ENCODE peak calls at places on chromosome 3, in eight cellular contexts. One of them, this sample, is unnamed.

GRCh38 chr3:75906555-75907112 is 121.3 kb upstream of the ZNF717 start:
- DNase-seq in neuronal stem cell: peak; percentile 48
- DNase-seq in adrenal gland: no peak
- DNase-seq in HAP-1: peak; percentile 91
- DNase-seq in GM23248: peak; percentile 68
- DNase-seq in effector memory CD4-positive, alpha-beta T cell: no peak
- DNase-seq in OCI-LY7: no peak
- DNase-seq in GM06990: no peak
- DNase-seq in this sample: peak; percentile 25

GRCh38 chr3:71579934-71580318 is 3.6 kb downstream of the FOXP1 start:
- DNase-seq in neuronal stem cell: no peak
- DNase-seq in adrenal gland: no peak
- DNase-seq in HAP-1: peak; percentile 31
- DNase-seq in GM23248: peak; percentile 66
- DNase-seq in effector memory CD4-positive, alpha-beta T cell: no peak
- DNase-seq in OCI-LY7: peak; percentile 68
- DNase-seq in GM06990: no peak
- DNase-seq in this sample: no peak

GRCh38 chr3:35505181-35505580 is 134.1 kb upstream of the ARPP21 start:
- DNase-seq in neuronal stem cell: peak; percentile 75
- DNase-seq in adrenal gland: no peak
- DNase-seq in HAP-1: peak; percentile 61
- DNase-seq in GM23248: no peak
- DNase-seq in effector memory CD4-positive, alpha-beta T cell: no peak
- DNase-seq in OCI-LY7: no peak
- DNase-seq in GM06990: no peak
- DNase-seq in this sample: peak; percentile 45

GRCh38 chr3:194472290-194472920 is 14.4 kb downstream of the ATP13A3 start:
- DNase-seq in neuronal stem cell: peak; percentile 39
- DNase-seq in adrenal gland: no peak
- DNase-seq in HAP-1: peak; percentile 29
- DNase-seq in GM23248: peak; percentile 81
- DNase-seq in effector memory CD4-positive, alpha-beta T cell: no peak
- DNase-seq in OCI-LY7: peak; percentile 77
- DNase-seq in GM06990: no peak
- DNase-seq in this sample: no peak

GRCh38 chr3:62100233-62100989 is 272.9 kb downstream of the FEZF2 start:
- DNase-seq in neuronal stem cell: no peak
- DNase-seq in adrenal gland: no peak
- DNase-seq in HAP-1: no peak
- DNase-seq in GM23248: no peak
- DNase-seq in effector memory CD4-positive, alpha-beta T cell: no peak
- DNase-seq in OCI-LY7: no peak
- DNase-seq in GM06990: no peak
- DNase-seq in this sample: no peak

GRCh38 chr3:12935861-12936830 is 94.8 kb upstream of the RPL32 start:
- DNase-seq in neuronal stem cell: no peak
- DNase-seq in adrenal gland: no peak
- DNase-seq in HAP-1: no peak
- DNase-seq in GM23248: no peak
- DNase-seq in effector memory CD4-positive, alpha-beta T cell: no peak
- DNase-seq in OCI-LY7: no peak
- DNase-seq in GM06990: no peak
- DNase-seq in this sample: no peak

GRCh38 chr3:162641317-162641716 is 1144.7 kb downstream of the OTOL1 start:
- DNase-seq in neuronal stem cell: no peak
- DNase-seq in adrenal gland: no peak
- DNase-seq in HAP-1: no peak
- DNase-seq in GM23248: peak; percentile 4
- DNase-seq in effector memory CD4-positive, alpha-beta T cell: no peak
- DNase-seq in OCI-LY7: no peak
- DNase-seq in GM06990: no peak
- DNase-seq in this sample: no peak

GRCh38 chr3:178676077-178676476 is 139.8 kb downstream of the KCNMB2 start:
- DNase-seq in neuronal stem cell: no peak
- DNase-seq in adrenal gland: no peak
- DNase-seq in HAP-1: no peak
- DNase-seq in GM23248: no peak
- DNase-seq in effector memory CD4-positive, alpha-beta T cell: no peak
- DNase-seq in OCI-LY7: no peak
- DNase-seq in GM06990: no peak
- DNase-seq in this sample: no peak

GRCh38 chr3:112002458-112002971 is 3.8 kb downstream of the TAGLN3 start:
- DNase-seq in neuronal stem cell: no peak
- DNase-seq in adrenal gland: no peak
- DNase-seq in HAP-1: no peak
- DNase-seq in GM23248: peak; percentile 64
- DNase-seq in effector memory CD4-positive, alpha-beta T cell: no peak
- DNase-seq in OCI-LY7: no peak
- DNase-seq in GM06990: no peak
- DNase-seq in this sample: no peak

GRCh38 chr3:10725067-10725466 is 91.0 kb upstream of the SLC6A11 start:
- DNase-seq in neuronal stem cell: no peak
- DNase-seq in adrenal gland: no peak
- DNase-seq in HAP-1: no peak
- DNase-seq in GM23248: no peak
- DNase-seq in effector memory CD4-positive, alpha-beta T cell: no peak
- DNase-seq in OCI-LY7: no peak
- DNase-seq in GM06990: no peak
- DNase-seq in this sample: no peak

GRCh38 chr3:2883292-2883691 is 226.9 kb downstream of the IL5RA start:
- DNase-seq in neuronal stem cell: no peak
- DNase-seq in adrenal gland: no peak
- DNase-seq in HAP-1: no peak
- DNase-seq in GM23248: no peak
- DNase-seq in effector memory CD4-positive, alpha-beta T cell: no peak
- DNase-seq in OCI-LY7: no peak
- DNase-seq in GM06990: no peak
- DNase-seq in this sample: no peak

GRCh38 chr3:185215873-185216586 is 37.8 kb downstream of the EHHADH start:
- DNase-seq in neuronal stem cell: no peak
- DNase-seq in adrenal gland: no peak
- DNase-seq in HAP-1: no peak
- DNase-seq in GM23248: peak; percentile 50
- DNase-seq in effector memory CD4-positive, alpha-beta T cell: no peak
- DNase-seq in OCI-LY7: peak; percentile 15
- DNase-seq in GM06990: no peak
- DNase-seq in this sample: no peak

GRCh38 chr3:111667621-111668239 is 72.6 kb upstream of the ZBED2 start:
- DNase-seq in neuronal stem cell: no peak
- DNase-seq in adrenal gland: no peak
- DNase-seq in HAP-1: no peak
- DNase-seq in GM23248: peak; percentile 50
- DNase-seq in effector memory CD4-positive, alpha-beta T cell: peak; percentile 63
- DNase-seq in OCI-LY7: peak; percentile 90
- DNase-seq in GM06990: peak; percentile 70
- DNase-seq in this sample: no peak

GRCh38 chr3:53890726-53891499 is 746 bp downstream of the SELENOK start:
- DNase-seq in neuronal stem cell: no peak
- DNase-seq in adrenal gland: peak; percentile 29
- DNase-seq in HAP-1: peak; percentile 32
- DNase-seq in GM23248: peak; percentile 59
- DNase-seq in effector memory CD4-positive, alpha-beta T cell: peak; percentile 45
- DNase-seq in OCI-LY7: peak; percentile 55
- DNase-seq in GM06990: no peak
- DNase-seq in this sample: no peak

GRCh38 chr3:27686642-27687041 is 35.5 kb downstream of the EOMES start:
- DNase-seq in neuronal stem cell: no peak
- DNase-seq in adrenal gland: no peak
- DNase-seq in HAP-1: no peak
- DNase-seq in GM23248: peak; percentile 91
- DNase-seq in effector memory CD4-positive, alpha-beta T cell: no peak
- DNase-seq in OCI-LY7: no peak
- DNase-seq in GM06990: no peak
- DNase-seq in this sample: no peak

GRCh38 chr3:196804775-196805174 is 62.9 kb upstream of the SENP5 start:
- DNase-seq in neuronal stem cell: no peak
- DNase-seq in adrenal gland: no peak
- DNase-seq in HAP-1: no peak
- DNase-seq in GM23248: no peak
- DNase-seq in effector memory CD4-positive, alpha-beta T cell: no peak
- DNase-seq in OCI-LY7: no peak
- DNase-seq in GM06990: no peak
- DNase-seq in this sample: no peak
- H3K36me3 ChIP-seq in neuronal stem cell: peaks cover 79% of the 10 kb centered on the region
- H3K36me3 ChIP-seq in adrenal gland: peaks cover 8% of the 10 kb centered on the region
- H3K36me3 ChIP-seq in HAP-1: peaks cover 47% of the 10 kb centered on the region
- H3K36me3 ChIP-seq in GM23248: peaks cover 47% of the 10 kb centered on the region
- H3K36me3 ChIP-seq in effector memory CD4-positive, alpha-beta T cell: peaks cover 39% of the 10 kb centered on the region
- H3K36me3 ChIP-seq in OCI-LY7: peaks cover 79% of the 10 kb centered on the region
- H3K36me3 ChIP-seq in GM06990: peaks cover 4% of the 10 kb centered on the region
- H3K36me3 ChIP-seq in this sample: peaks cover 12% of the 10 kb centered on the region

GRCh38 chr3:58150130-58150663 is 60.6 kb downstream of the DNASE1L3 start:
- DNase-seq in neuronal stem cell: no peak
- DNase-seq in adrenal gland: no peak
- DNase-seq in HAP-1: no peak
- DNase-seq in GM23248: no peak
- DNase-seq in effector memory CD4-positive, alpha-beta T cell: no peak
- DNase-seq in OCI-LY7: no peak
- DNase-seq in GM06990: no peak
- DNase-seq in this sample: no peak
- H3K36me3 ChIP-seq in neuronal stem cell: peaks cover 63% of the 10 kb centered on the region
- H3K36me3 ChIP-seq in adrenal gland: peaks cover 77% of the 10 kb centered on the region
- H3K36me3 ChIP-seq in HAP-1: peaks cover 14% of the 10 kb centered on the region
- H3K36me3 ChIP-seq in GM23248: peaks cover 84% of the 10 kb centered on the region
- H3K36me3 ChIP-seq in effector memory CD4-positive, alpha-beta T cell: peaks cover 30% of the 10 kb centered on the region
- H3K36me3 ChIP-seq in OCI-LY7: no peaks in the 10 kb centered on the region
- H3K36me3 ChIP-seq in GM06990: peaks cover 3% of the 10 kb centered on the region
- H3K36me3 ChIP-seq in this sample: peaks cover 41% of the 10 kb centered on the region

GRCh38 chr3:48416546-48416945 is 13.3 kb downstream of the PLXNB1 start:
- DNase-seq in neuronal stem cell: no peak
- DNase-seq in adrenal gland: no peak
- DNase-seq in HAP-1: no peak
- DNase-seq in GM23248: no peak
- DNase-seq in effector memory CD4-positive, alpha-beta T cell: no peak
- DNase-seq in OCI-LY7: no peak
- DNase-seq in GM06990: no peak
- DNase-seq in this sample: no peak

GRCh38 chr3:48414376-48415250 is 15.3 kb downstream of the PLXNB1 start:
- DNase-seq in neuronal stem cell: no peak
- DNase-seq in adrenal gland: no peak
- DNase-seq in HAP-1: no peak
- DNase-seq in GM23248: no peak
- DNase-seq in effector memory CD4-positive, alpha-beta T cell: no peak
- DNase-seq in OCI-LY7: no peak
- DNase-seq in GM06990: no peak
- DNase-seq in this sample: no peak

GRCh38 chr3:48416091-48416505 is 13.8 kb downstream of the PLXNB1 start:
- DNase-seq in neuronal stem cell: no peak
- DNase-seq in adrenal gland: no peak
- DNase-seq in HAP-1: no peak
- DNase-seq in GM23248: no peak
- DNase-seq in effector memory CD4-positive, alpha-beta T cell: no peak
- DNase-seq in OCI-LY7: no peak
- DNase-seq in GM06990: no peak
- DNase-seq in this sample: no peak

GRCh38 chr3:48413611-48414010 is 16.3 kb downstream of the PLXNB1 start:
- DNase-seq in neuronal stem cell: no peak
- DNase-seq in adrenal gland: no peak
- DNase-seq in HAP-1: no peak
- DNase-seq in GM23248: no peak
- DNase-seq in effector memory CD4-positive, alpha-beta T cell: no peak
- DNase-seq in OCI-LY7: no peak
- DNase-seq in GM06990: no peak
- DNase-seq in this sample: no peak

DNA sequence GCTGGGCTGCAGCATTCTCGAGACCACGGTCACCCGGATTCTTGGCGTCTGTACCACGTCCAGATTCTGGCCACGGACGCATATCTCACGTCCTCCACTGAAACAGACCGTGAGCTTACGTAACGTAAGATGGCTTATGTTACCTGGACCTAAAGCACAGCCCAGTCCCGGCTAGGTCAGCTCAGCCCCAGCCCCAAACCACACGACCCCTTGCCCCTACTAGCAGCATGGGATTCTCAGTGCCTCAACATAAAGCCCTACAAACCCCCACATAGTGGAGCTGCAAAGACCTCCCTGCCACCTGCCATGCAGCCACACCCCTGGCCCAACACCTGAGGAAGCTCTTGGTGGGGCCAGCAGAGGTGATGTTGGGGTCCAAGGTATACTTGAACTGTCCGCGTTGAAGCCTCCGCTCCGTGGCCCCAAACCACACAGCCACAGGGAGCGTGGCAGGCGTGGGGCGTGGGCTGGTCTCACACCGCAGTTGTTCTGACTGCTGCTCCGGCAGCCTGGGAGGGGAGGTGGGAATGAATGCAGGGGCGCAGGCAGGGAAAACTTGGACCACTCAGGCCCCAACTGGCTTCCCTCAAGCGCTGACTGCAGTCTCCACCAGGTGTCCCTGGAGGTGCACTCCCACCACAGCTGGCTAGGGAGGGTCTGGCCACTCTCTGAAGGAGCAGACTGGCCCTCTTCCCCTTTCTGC is 14.5 kb downstream of the PLXNB1 start:
- DNase-seq in neuronal stem cell: no peak
- DNase-seq in adrenal gland: no peak
- DNase-seq in HAP-1: no peak
- DNase-seq in GM23248: no peak
- DNase-seq in effector memory CD4-positive, alpha-beta T cell: no peak
- DNase-seq in OCI-LY7: no peak
- DNase-seq in GM06990: no peak
- DNase-seq in this sample: no peak
- H3K36me3 ChIP-seq in neuronal stem cell: peaks cover 99% of the 10 kb centered on the region
- H3K36me3 ChIP-seq in adrenal gland: peaks cover 29% of the 10 kb centered on the region
- H3K36me3 ChIP-seq in HAP-1: peaks cover 10% of the 10 kb centered on the region
- H3K36me3 ChIP-seq in GM23248: no peaks in the 10 kb centered on the region
- H3K36me3 ChIP-seq in effector memory CD4-positive, alpha-beta T cell: no peaks in the 10 kb centered on the region
- H3K36me3 ChIP-seq in OCI-LY7: no peaks in the 10 kb centered on the region
- H3K36me3 ChIP-seq in GM06990: no peaks in the 10 kb centered on the region
- H3K36me3 ChIP-seq in this sample: peaks cover 90% of the 10 kb centered on the region

GRCh38 chr3:16498130-16498890 is 15.2 kb downstream of the RFTN1 start:
- DNase-seq in neuronal stem cell: no peak
- DNase-seq in adrenal gland: no peak
- DNase-seq in HAP-1: no peak
- DNase-seq in GM23248: no peak
- DNase-seq in effector memory CD4-positive, alpha-beta T cell: no peak
- DNase-seq in OCI-LY7: peak; percentile 47
- DNase-seq in GM06990: no peak
- DNase-seq in this sample: no peak

GRCh38 chr3:16496008-16496407 is 17.5 kb downstream of the RFTN1 start:
- DNase-seq in neuronal stem cell: no peak
- DNase-seq in adrenal gland: no peak
- DNase-seq in HAP-1: no peak
- DNase-seq in GM23248: no peak
- DNase-seq in effector memory CD4-positive, alpha-beta T cell: no peak
- DNase-seq in OCI-LY7: no peak
- DNase-seq in GM06990: no peak
- DNase-seq in this sample: no peak

GRCh38 chr3:16494094-16494493 is 19.4 kb downstream of the RFTN1 start:
- DNase-seq in neuronal stem cell: no peak
- DNase-seq in adrenal gland: no peak
- DNase-seq in HAP-1: no peak
- DNase-seq in GM23248: no peak
- DNase-seq in effector memory CD4-positive, alpha-beta T cell: no peak
- DNase-seq in OCI-LY7: no peak
- DNase-seq in GM06990: no peak
- DNase-seq in this sample: no peak

GRCh38 chr3:16494906-16495580 is 18.5 kb downstream of the RFTN1 start:
- DNase-seq in neuronal stem cell: no peak
- DNase-seq in adrenal gland: no peak
- DNase-seq in HAP-1: no peak
- DNase-seq in GM23248: no peak
- DNase-seq in effector memory CD4-positive, alpha-beta T cell: no peak
- DNase-seq in OCI-LY7: no peak
- DNase-seq in GM06990: no peak
- DNase-seq in this sample: no peak

GRCh38 chr3:16496408-16497222 is 16.9 kb downstream of the RFTN1 start:
- DNase-seq in neuronal stem cell: no peak
- DNase-seq in adrenal gland: no peak
- DNase-seq in HAP-1: no peak
- DNase-seq in GM23248: no peak
- DNase-seq in effector memory CD4-positive, alpha-beta T cell: no peak
- DNase-seq in OCI-LY7: no peak
- DNase-seq in GM06990: no peak
- DNase-seq in this sample: no peak
- H3K36me3 ChIP-seq in neuronal stem cell: no peaks in the 10 kb centered on the region
- H3K36me3 ChIP-seq in adrenal gland: no peaks in the 10 kb centered on the region
- H3K36me3 ChIP-seq in HAP-1: no peaks in the 10 kb centered on the region
- H3K36me3 ChIP-seq in GM23248: peaks cover 5% of the 10 kb centered on the region
- H3K36me3 ChIP-seq in effector memory CD4-positive, alpha-beta T cell: peaks cover 11% of the 10 kb centered on the region
- H3K36me3 ChIP-seq in OCI-LY7: peaks cover 100% of the 10 kb centered on the region
- H3K36me3 ChIP-seq in GM06990: peaks cover 13% of the 10 kb centered on the region
- H3K36me3 ChIP-seq in this sample: no peaks in the 10 kb centered on the region

This sample was measured in iPS DF 6.9.